ENCODE peak calls at places on chromosomes 4 and X, in five cellular contexts. D is Calu3, X is fibroblast of pulmonary artery, N is endothelial cell, B is A549. G is an unnamed sample.

GRCh38 chr4:52507774-52508173 is 151.3 kb downstream of the USP46 start:
- DNase-seq in D (no peak), N (no peak), X (no peak), B (no peak), G (no peak)

GRCh38 chrX:22323541-22323940 is 50.8 kb downstream of the CBLL2 start:
- DNase-seq in N (no peak), D (no peak), X (peak), B (no peak), G (no peak)

GRCh38 chr4:176226736-176227135 is 31.4 kb upstream of the SPATA4 start:
- DNase-seq in D (no peak), X (no peak), N (no peak), B (no peak), G (no peak)

GRCh38 chrX:81120936-81121351 is 80.8 kb downstream of the HMGN5 start:
- DNase-seq in D (peak), B (peak), X (peak), N (peak), G (no peak)

GRCh38 chr4:165478260-165478659 is 99.5 kb downstream of the CPE start:
- DNase-seq in B (no peak), N (no peak), D (no peak), X (no peak), G (no peak)

GRCh38 chr4:11720292-11720691 is 291.6 kb upstream of the HS3ST1 start:
- DNase-seq in B (peak), X (peak), D (peak), N (peak), G (no peak)

GRCh38 chrX:69398881-69399280 is 105.2 kb upstream of the NALF2 start:
- DNase-seq in X (no peak), D (no peak), N (no peak), B (no peak), G (peak)

GRCh38 chrX:126847143-126847542 is 27.6 kb downstream of the PRR32 start:
- DNase-seq in N (no peak), X (no peak), B (no peak), D (no peak), G (no peak)

GRCh38 chr4:67721770-67722597 is 21.0 kb upstream of the UBA6 start:
- DNase-seq in X (peak), B (peak), D (peak), N (no peak), G (no peak)

GRCh38 chr4:23614284-23614892 is 275.5 kb downstream of the PPARGC1A start:
- DNase-seq in B (peak), X (peak), N (no peak), D (peak), G (no peak)

GRCh38 chr4:147831452-147832192 is 99.7 kb downstream of the ARHGAP10 start:
- DNase-seq in D (peak), B (peak), N (no peak), X (peak), G (no peak)

GRCh38 chr4:147108409-147108808 is 162.7 kb upstream of the TTC29 start:
- DNase-seq in B (no peak), N (no peak), D (no peak), X (peak), G (no peak)

GRCh38 chr4:149987777-149988410 is 90.4 kb upstream of the DCLK2 start:
- DNase-seq in X (no peak), D (no peak), N (no peak), B (no peak), G (no peak)

GRCh38 chr4:171954650-171955049 is 141.4 kb downstream of the GALNTL6 start:
- DNase-seq in D (no peak), X (no peak), N (no peak), B (peak), G (no peak)

GRCh38 chr4:41258783-41259182 is 2.1 kb downstream of the UCHL1 start:
- DNase-seq in D (peak), N (peak), X (peak), B (peak), G (no peak)

GRCh38 chr4:155072417-155072816 is 136.0 kb upstream of the NPY2R start:
- DNase-seq in B (no peak), N (no peak), X (no peak), D (no peak), G (no peak)

GRCh38 chrX:44828008-44828605 is 15.7 kb upstream of the DUSP21 start:
- DNase-seq in D (no peak), N (no peak), X (peak), B (peak), G (no peak)

GRCh38 chr4:3449047-3449573 is 7.3 kb downstream of the HGFAC start:
- DNase-seq in D (no peak), N (no peak), B (no peak), X (no peak), G (no peak)

GRCh38 chr4:3450643-3451042 is 8.9 kb downstream of the HGFAC start:
- DNase-seq in N (no peak), X (no peak), B (no peak), D (no peak), G (no peak)

GRCh38 chr4:3451956-3452355 is 10.2 kb downstream of the HGFAC start:
- DNase-seq in B (no peak), X (peak), N (no peak), D (no peak), G (no peak)

GRCh38 chr4:3449574-3450534 is 8.1 kb downstream of the HGFAC start:
- DNase-seq in D (no peak), B (no peak), N (no peak), X (no peak), G (no peak)

GRCh38 chr4:3452376-3452775 is 10.6 kb downstream of the HGFAC start:
- DNase-seq in X (peak), N (no peak), D (peak), B (peak), G (no peak)
- TF ChIP-seq CTCF in X (peak), N (peak), D (peak), B (no peak), G (peak)

GRCh38 chrX:23742693-23743622 is at the start of gene ACOT9:
- DNase-seq in N (peak), X (peak), D (peak), B (peak), G (peak)
- TF ChIP-seq CTCF in N (no peak), X (no peak), D (no peak), B (no peak), G (no peak)

GRCh38 chr4:30718021-30718888 is 1.9 kb upstream of the PCDH7 start:
- DNase-seq in D (peak), B (no peak), N (peak), X (peak), G (peak)

GRCh38 chr4:30716671-30717207 is 3.4 kb upstream of the PCDH7 start:
- DNase-seq in X (peak), D (no peak), N (peak), B (no peak), G (no peak)

GRCh38 chr4:30714408-30715031 is 5.6 kb upstream of the PCDH7 start:
- DNase-seq in D (peak), B (peak), N (peak), X (peak), G (no peak)

GRCh38 chr4:30717208-30718020 is 2.8 kb upstream of the PCDH7 start:
- DNase-seq in D (peak), N (peak), B (peak), X (peak), G (peak)

GRCh38 chr4:30716158-30716557 is 4.0 kb upstream of the PCDH7 start:
- DNase-seq in N (no peak), X (peak), D (no peak), B (peak), G (no peak)
- TF ChIP-seq CTCF in N (no peak), X (peak), D (no peak), B (peak), G (peak)

GRCh38 chr4:48558026-48558425 is 68.0 kb downstream of the ZAR1 start:
- DNase-seq in N (no peak), B (no peak), D (no peak), X (no peak), G (no peak)

GRCh38 chr4:48556268-48556667 is 66.2 kb downstream of the ZAR1 start:
- DNase-seq in D (no peak), B (no peak), X (no peak), N (no peak), G (no peak)

GRCh38 chr4:48553720-48554119 is 63.7 kb downstream of the ZAR1 start:
- DNase-seq in B (no peak), X (no peak), D (no peak), N (no peak), G (no peak)

GRCh38 chr4:48554606-48555005 is 64.6 kb downstream of the ZAR1 start:
- DNase-seq in B (no peak), X (no peak), N (no peak), D (no peak), G (no peak)

DNA sequence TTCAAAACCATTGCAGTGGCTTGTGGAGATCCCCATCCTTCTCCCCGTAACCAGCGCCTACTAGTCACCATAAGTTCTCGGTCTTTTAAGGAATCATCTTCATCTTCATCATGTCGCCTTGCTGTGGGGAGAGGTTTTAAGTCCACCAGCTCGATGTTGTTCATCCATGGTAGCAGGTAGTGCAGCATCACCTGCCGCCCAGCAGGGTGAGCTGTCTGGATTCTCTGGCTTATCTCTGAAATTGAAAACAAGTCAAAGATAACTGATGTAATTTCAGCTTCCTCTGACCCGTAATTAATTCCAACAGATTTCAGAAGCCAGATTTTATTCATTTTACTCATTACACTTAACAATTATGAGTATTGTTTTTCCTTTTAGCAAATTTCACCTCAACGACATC is 67.4 kb downstream of the ZAR1 start:
- DNase-seq in X (peak), N (no peak), B (peak), D (no peak), G (no peak)
- TF ChIP-seq CTCF in X (peak), N (peak), B (no peak), D (no peak), G (peak)

DNA sequence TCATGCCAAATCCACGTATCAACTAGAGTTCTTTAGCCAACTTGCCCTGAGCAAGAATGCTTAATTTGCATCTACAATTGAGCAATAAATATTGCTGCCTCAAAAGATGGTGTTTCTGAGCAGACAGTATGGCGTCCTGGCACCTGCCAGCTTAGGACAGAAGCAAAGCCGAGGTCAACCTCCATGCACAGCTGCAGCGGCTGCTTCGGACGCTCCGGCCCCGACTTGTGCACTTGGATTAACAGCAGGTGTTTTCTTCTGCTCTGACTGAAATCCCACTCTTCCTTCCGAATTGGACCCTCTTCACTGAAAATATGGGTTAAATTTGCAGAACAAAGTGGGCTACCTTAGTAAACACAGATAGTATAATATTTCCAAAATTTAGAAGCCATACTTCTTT is 215.2 kb upstream of the ETNPPL start:
- DNase-seq in N (no peak), B (no peak), D (no peak), X (no peak), G (no peak)
- TF ChIP-seq CTCF in N (no peak), B (no peak), D (no peak), X (no peak), G (no peak)

DNA sequence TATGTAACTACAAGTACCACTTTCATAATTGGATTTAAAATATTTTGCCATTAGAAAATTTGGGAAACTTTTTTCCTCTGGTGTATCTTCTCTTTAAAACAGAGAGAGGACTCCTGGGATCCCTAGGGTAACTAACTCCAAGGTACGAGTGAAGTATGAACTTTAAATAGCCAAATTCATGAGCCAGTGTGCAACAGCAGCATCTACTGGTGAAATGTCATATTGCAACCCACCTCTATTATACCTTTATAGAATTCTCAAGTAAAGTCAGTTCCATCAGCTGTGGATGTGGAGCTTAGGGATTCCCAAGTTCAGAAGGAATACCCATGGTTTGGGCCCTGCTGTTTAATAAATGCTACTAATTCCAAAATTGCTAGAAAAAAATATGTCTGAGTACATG is 282.7 kb upstream of the TAPT1 start:
- DNase-seq in B (peak), N (no peak), X (no peak), D (no peak), G (no peak)
- TF ChIP-seq CTCF in B (no peak), N (peak), X (peak), D (no peak), G (peak)

DNA sequence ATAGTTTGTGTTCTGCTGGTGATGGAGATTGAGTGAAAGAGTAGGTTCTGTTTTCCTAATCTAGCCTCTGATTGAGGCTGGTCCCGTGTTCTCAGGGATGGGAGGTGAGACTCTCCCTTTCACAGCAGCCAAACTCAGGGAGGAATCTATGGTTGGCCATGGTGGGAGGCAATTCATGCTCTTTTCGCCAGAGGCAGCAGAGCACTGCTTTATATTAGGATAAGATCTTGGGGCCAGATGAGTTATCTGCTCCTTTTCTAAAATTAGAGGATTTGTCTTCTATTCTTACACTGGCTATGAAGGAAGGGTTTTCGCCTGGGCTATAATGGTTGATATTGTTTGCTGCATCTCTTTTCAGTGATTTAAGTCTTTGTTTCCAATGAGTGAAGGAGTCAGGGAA is 63.9 kb upstream of the NLGN4X start:
- DNase-seq in D (no peak), X (no peak), N (no peak), B (no peak), G (no peak)
- TF ChIP-seq CTCF in D (no peak), X (no peak), N (no peak), B (no peak), G (no peak)

GRCh38 chrX:129823523-129823922 is 20.2 kb downstream of the ZDHHC9 start:
- DNase-seq in N (no peak), X (no peak), D (no peak), B (no peak), G (no peak)
- TF ChIP-seq CTCF in N (no peak), X (no peak), D (no peak), B (no peak), G (no peak)